ENCODE peak calls at places on chromosome 18, in six cellular contexts. X is left ventricle myocardium inferior, Q is keratinocyte, I is A549, K is SJSA1, D is tibial nerve. T is an unnamed sample. For H3K4me1, the result is how much of the 10 kb centered on the place peaks cover.

GRCh38 chr18:48605408-48605845 is 66.6 kb downstream of the CTIF start:
- DNase-seq in X (no peak), Q (no peak), I (peak), K (no peak), D (no peak), T (no peak)

GRCh38 chr18:55585586-55586521 is 2.1 kb downstream of the TCF4 start:
- DNase-seq in X (no peak), Q (no peak), I (no peak), K (no peak), D (no peak), T (no peak)

GRCh38 chr18:48676756-48677368 is 138.0 kb downstream of the CTIF start:
- DNase-seq in X (peak), Q (no peak), I (peak), K (peak), D (peak), T (peak)

GRCh38 chr18:65751145-65752085 is 603 bp downstream of the CDH7 start:
- DNase-seq in X (no peak), Q (no peak), I (no peak), K (no peak), D (no peak), T (no peak)

GRCh38 chr18:31369478-31369877 is 7.1 kb upstream of the DSG4 start:
- DNase-seq in X (no peak), Q (no peak), I (no peak), K (no peak), D (no peak), T (no peak)

GRCh38 chr18:76827205-76827885 is 5.0 kb downstream of the ZNF236 start:
- DNase-seq in X (no peak), Q (no peak), I (no peak), K (no peak), D (no peak), T (no peak)

GRCh38 chr18:78423776-78424175 is 555.8 kb upstream of the SALL3 start:
- DNase-seq in X (no peak), Q (no peak), I (no peak), K (no peak), D (no peak), T (no peak)

GRCh38 chr18:74083071-74083954 is 64.3 kb downstream of the FBXO15 start:
- DNase-seq in X (no peak), Q (no peak), I (no peak), K (no peak), D (no peak), T (no peak)

GRCh38 chr18:40159141-40160017 is 1795.7 kb upstream of the PIK3C3 start:
- DNase-seq in X (no peak), Q (no peak), I (peak), K (no peak), D (no peak), T (no peak)

GRCh38 chr18:9404565-9405060 is 70.0 kb downstream of the TWSG1 start:
- DNase-seq in X (no peak), Q (no peak), I (no peak), K (no peak), D (no peak), T (no peak)

GRCh38 chr18:14086459-14087231 is 45.6 kb downstream of the ZNF519 start:
- DNase-seq in X (no peak), Q (no peak), I (peak), K (no peak), D (no peak), T (no peak)

GRCh38 chr18:32764611-32765244 is 8.1 kb downstream of the KLHL14 start:
- DNase-seq in X (no peak), Q (no peak), I (no peak), K (no peak), D (no peak), T (no peak)

GRCh38 chr18:32759768-32760167 is 13.1 kb downstream of the KLHL14 start:
- DNase-seq in X (no peak), Q (no peak), I (no peak), K (no peak), D (no peak), T (no peak)

GRCh38 chr18:32761231-32761785 is 11.5 kb downstream of the KLHL14 start:
- DNase-seq in X (no peak), Q (no peak), I (no peak), K (no peak), D (no peak), T (no peak)

GRCh38 chr18:32763306-32763705 is 9.5 kb downstream of the KLHL14 start:
- DNase-seq in X (no peak), Q (no peak), I (no peak), K (no peak), D (no peak), T (no peak)

GRCh38 chr18:32760391-32760790 is 12.4 kb downstream of the KLHL14 start:
- DNase-seq in X (no peak), Q (no peak), I (no peak), K (no peak), D (no peak), T (no peak)
- H3K27ac ChIP-seq in X (no peak), Q (no peak), I (no peak), K (no peak), D (no peak), T (no peak)

GRCh38 chr18:72468011-72468710 is 76.0 kb downstream of the CBLN2 start:
- DNase-seq in X (no peak), Q (no peak), I (no peak), K (no peak), D (no peak), T (no peak)

GRCh38 chr18:72470391-72470790 is 73.8 kb downstream of the CBLN2 start:
- DNase-seq in X (no peak), Q (no peak), I (no peak), K (no peak), D (no peak), T (no peak)
- H3K4me3 ChIP-seq in X (no peak), Q (no peak), I (no peak), K (no peak), D (no peak), T (no peak)

GRCh38 chr18:3180325-3180724 is 39.4 kb downstream of the MYOM1 start:
- DNase-seq in X (no peak), Q (no peak), I (no peak), K (no peak), D (no peak), T (no peak)
- H3K4me1 ChIP-seq in X (half or more), Q (under half), I (under half), K (under half), D (under half), T (under half)

GRCh38 chr18:23137093-23137640 is 1.9 kb downstream of the CABLES1 start:
- DNase-seq in X (no peak), Q (no peak), I (no peak), K (no peak), D (no peak), T (no peak)
- H3K27ac ChIP-seq in X (peak), Q (no peak), I (no peak), K (no peak), D (peak), T (peak)

DNA sequence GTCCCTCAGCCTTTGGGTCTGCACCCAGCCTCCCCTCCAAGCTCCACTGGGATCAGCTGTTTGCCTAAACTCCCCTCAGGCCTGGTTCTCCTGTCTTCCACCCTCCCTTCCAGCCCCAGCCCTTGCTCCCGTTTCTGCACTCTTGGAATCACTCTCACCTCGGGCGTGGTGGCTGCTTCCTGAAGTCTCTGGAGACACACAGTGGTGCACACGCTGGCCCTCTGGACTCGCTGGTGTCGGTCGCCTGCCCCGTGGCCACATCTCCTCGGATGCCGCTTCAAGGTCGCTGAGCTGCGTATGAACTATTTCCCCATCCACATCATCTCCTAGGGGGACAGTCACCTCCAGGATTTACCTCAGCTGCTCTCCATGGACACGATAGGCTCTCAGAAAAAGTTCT is 46.3 kb downstream of the PSMG2 start:
- DNase-seq in X (no peak), Q (no peak), I (no peak), K (no peak), D (no peak), T (no peak)
- H3K4me3 ChIP-seq in X (no peak), Q (no peak), I (no peak), K (no peak), D (no peak), T (no peak)